ENCODE peak calls at places on chromosomes 3 and 15, in six cellular contexts. Z is SJSA1, M is NB4, E is NAMALWA, L is cardiac fibroblast, D is NCI-H69. S is an unnamed sample.

GRCh38 chr3:37456270-37456708 is 281.9 kb upstream of the LRRFIP2 start:
- DNase-seq in D (peak), L (peak), E (no peak), Z (no peak), M (peak), S (no peak)

GRCh38 chr3:109336272-109336957 is 931 bp downstream of the DPPA4 start:
- DNase-seq in Z (no peak), E (no peak), L (peak), M (no peak), D (no peak), S (no peak)

GRCh38 chr3:112128843-112129727 is 4.0 kb downstream of the GCSAM start:
- DNase-seq in Z (no peak), M (no peak), L (peak), D (no peak), E (peak), S (peak)

GRCh38 chr3:10334461-10334860 is 13.5 kb upstream of the SEC13 start:
- DNase-seq in L (peak), E (no peak), D (no peak), Z (no peak), M (no peak), S (no peak)

GRCh38 chr15:92714071-92714456 is 58.5 kb upstream of the FAM174B start:
- DNase-seq in M (peak), Z (no peak), D (peak), L (peak), E (no peak), S (no peak)

GRCh38 chr15:74402873-74403589 is 30.7 kb downstream of the SEMA7A start:
- DNase-seq in E (peak), Z (no peak), M (peak), L (no peak), D (no peak), S (peak)

GRCh38 chr3:161415506-161416231 is 44.4 kb upstream of the SPTSSB start:
- DNase-seq in Z (peak), D (peak), M (no peak), E (no peak), L (peak), S (no peak)

GRCh38 chr3:187211532-187212274 is 14.4 kb downstream of the RTP1 start:
- DNase-seq in D (no peak), M (no peak), L (no peak), Z (no peak), E (no peak), S (no peak)

GRCh38 chr3:6861989-6862879 is 1.3 kb downstream of the GRM7 start:
- DNase-seq in M (no peak), D (peak), L (no peak), Z (no peak), E (no peak), S (no peak)

GRCh38 chr3:169686874-169687273 is 23.4 kb upstream of the MECOM start:
- DNase-seq in L (no peak), M (no peak), D (peak), E (no peak), Z (no peak), S (no peak)

GRCh38 chr15:31273258-31273941 is 53.2 kb upstream of the KLF13 start:
- DNase-seq in E (no peak), M (peak), Z (peak), D (no peak), L (no peak), S (no peak)

GRCh38 chr3:59940690-59941089 is 890.9 kb upstream of the CFAP20DC start:
- DNase-seq in L (no peak), E (no peak), M (no peak), D (no peak), Z (no peak), S (no peak)